ENCODE peak calls at places on chromosomes 12 and 14, in five cellular contexts. T is HepG2, D is breast epithelium, E is fibroblast of lung, P is astrocyte of the cerebellum. Y is an unnamed sample.

GRCh38 chr12:117030187-117030896 is 68.9 kb downstream of the TESC start:
- DNase-seq in T (no peak), D (no peak), E (no peak), P (no peak), Y (no peak)

GRCh38 chr12:13229504-13229903 is 33.0 kb downstream of the EMP1 start:
- DNase-seq in T (no peak), D (no peak), E (no peak), P (no peak), Y (no peak)

GRCh38 chr12:123097521-123098084 is 53.3 kb downstream of the PITPNM2 start:
- DNase-seq in T (no peak), D (no peak), E (peak; percentile 81), P (no peak), Y (no peak)

GRCh38 chr12:23083267-23083666 is 458.3 kb downstream of the ETNK1 start:
- DNase-seq in T (no peak), D (no peak), E (peak; percentile 91), P (peak; percentile 60), Y (peak; percentile 1)

GRCh38 chr12:92363295-92364146 is 217.9 kb upstream of the BTG1 start:
- DNase-seq in T (no peak), D (no peak), E (peak; percentile 15), P (no peak), Y (peak; percentile 17)

GRCh38 chr12:25253371-25254068 is 2.8 kb upstream of the KRAS start:
- DNase-seq in T (no peak), D (no peak), E (no peak), P (no peak), Y (no peak)

GRCh38 chr12:119005085-119005484 is 23.7 kb downstream of the SRRM4 start:
- DNase-seq in T (no peak), D (no peak), E (no peak), P (no peak), Y (no peak)

GRCh38 chr12:124539084-124540041 is 28.0 kb downstream of the NCOR2 start:
- DNase-seq in T (no peak), D (no peak), E (no peak), P (no peak), Y (no peak)

GRCh38 chr14:68283378-68284123 is 464.0 kb downstream of the RAD51B start:
- DNase-seq in T (no peak), D (no peak), E (no peak), P (no peak), Y (no peak)

GRCh38 chr14:68669644-68670343 is 123.1 kb downstream of the ZFP36L1 start:
- DNase-seq in T (no peak), D (no peak), E (no peak), P (no peak), Y (no peak)

GRCh38 chr12:23944067-23944466 is 5.4 kb downstream of the SOX5 start:
- DNase-seq in T (peak; percentile 25), D (no peak), E (no peak), P (no peak), Y (no peak)

GRCh38 chr12:109294286-109294796 is 14.7 kb downstream of the FOXN4 start:
- DNase-seq in T (no peak), D (no peak), E (no peak), P (no peak), Y (no peak)

GRCh38 chr12:121240484-121241202 is 30.7 kb downstream of the P2RX4 start:
- DNase-seq in T (no peak), D (peak; percentile 71), E (peak; percentile 32), P (no peak), Y (no peak)

GRCh38 chr14:60051690-60052324 is 39.9 kb upstream of the PCNX4 start:
- DNase-seq in T (no peak), D (no peak), E (peak; percentile 47), P (peak; percentile 23), Y (no peak)

GRCh38 chr14:80587096-80587724 is 354.3 kb downstream of the CEP128 start:
- DNase-seq in T (peak; percentile 30), D (no peak), E (peak; percentile 69), P (peak; percentile 31), Y (peak; percentile 9)

GRCh38 chr14:68233385-68233784 is 413.8 kb downstream of the RAD51B start:
- DNase-seq in T (no peak), D (no peak), E (no peak), P (no peak), Y (no peak)

GRCh38 chr14:39488600-39488999 is 56.4 kb upstream of the FBXO33 start:
- DNase-seq in T (no peak), D (no peak), E (peak; percentile 2), P (no peak), Y (no peak)

GRCh38 chr12:124698211-124698997 is 131.0 kb upstream of the NCOR2 start:
- DNase-seq in T (no peak), D (no peak), E (no peak), P (no peak), Y (no peak)

GRCh38 chr12:131507881-131508280 is 203.0 kb upstream of the SFSWAP start:
- DNase-seq in T (no peak), D (no peak), E (no peak), P (no peak), Y (no peak)

GRCh38 chr12:121778567-121779421 is 14.7 kb downstream of the RHOF start:
- DNase-seq in T (no peak), D (no peak), E (no peak), P (no peak), Y (no peak)

GRCh38 chr12:57129311-57130288 is 1.3 kb downstream of the LRP1 start:
- DNase-seq in T (no peak), D (no peak), E (peak; percentile 57), P (no peak), Y (no peak)

GRCh38 chr12:24378548-24379011 is 429.1 kb upstream of the SOX5 start:
- DNase-seq in T (no peak), D (no peak), E (peak; percentile 96), P (peak; percentile 34), Y (peak; percentile 35)

GRCh38 chr14:53304726-53305381 is 151.7 kb upstream of the DDHD1 start:
- DNase-seq in T (no peak), D (no peak), E (peak; percentile 48), P (no peak), Y (no peak)

GRCh38 chr14:106343636-106344035 is 817.3 kb downstream of the TMEM121 start:
- DNase-seq in T (no peak), D (no peak), E (no peak), P (no peak), Y (no peak)

GRCh38 chr14:100438678-100439592 is 115.8 kb downstream of the SLC25A47 start:
- DNase-seq in T (peak; percentile 23), D (peak; percentile 82), E (peak; percentile 47), P (no peak), Y (no peak)

GRCh38 chr12:128076188-128076587 is 190.8 kb upstream of the TMEM132C start:
- DNase-seq in T (no peak), D (no peak), E (no peak), P (peak; percentile 37), Y (no peak)

DNA sequence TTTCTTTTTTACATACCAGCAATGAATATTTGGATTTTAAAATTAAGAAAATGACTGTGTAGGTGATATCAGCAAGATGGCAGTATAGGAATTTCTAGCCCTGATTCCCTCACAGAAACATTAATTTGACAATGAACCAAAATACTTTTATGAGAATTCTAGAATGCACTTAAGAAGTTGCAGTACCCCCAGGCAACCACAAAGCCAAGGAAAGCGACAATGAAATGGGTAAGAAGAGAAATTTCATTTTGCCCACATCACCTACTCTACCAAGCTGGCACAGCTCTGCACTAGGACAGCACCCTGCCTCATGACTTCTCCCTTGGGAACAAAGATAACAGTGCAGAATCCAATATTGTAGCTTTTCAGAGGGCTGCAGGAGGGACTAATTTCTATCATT is 6.6 kb downstream of the OR9K2 start:
- DNase-seq in T (no peak), D (no peak), E (no peak), P (no peak), Y (no peak)
- TF ChIP-seq CTCF in T (no peak), D (no peak), E (no peak), P (peak; percentile 14), Y (no peak)

DNA sequence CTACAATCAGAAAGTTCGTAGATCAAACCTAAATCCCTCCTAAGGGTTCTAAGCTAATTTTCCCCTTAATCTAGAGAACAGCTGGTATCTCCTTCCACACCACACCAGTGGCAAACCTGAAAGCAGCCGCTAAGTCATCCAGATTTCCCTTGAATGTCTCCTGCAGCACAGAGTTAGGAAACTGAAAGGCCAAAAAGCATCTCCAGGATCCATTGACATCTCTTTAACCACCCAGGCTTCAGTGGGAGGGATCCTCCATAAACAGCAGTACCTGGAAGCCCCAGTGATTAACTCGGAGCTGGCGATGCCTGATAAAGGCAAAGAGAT is 47.6 kb downstream of the CRACR2A start:
- DNase-seq in T (no peak), D (no peak), E (no peak), P (no peak), Y (no peak)
- H3K4me3 ChIP-seq in T (no peak overlapping the region), D (no peak overlapping the region), E (no peak overlapping the region), P (no peak overlapping the region), Y (no peak overlapping the region)

DNA sequence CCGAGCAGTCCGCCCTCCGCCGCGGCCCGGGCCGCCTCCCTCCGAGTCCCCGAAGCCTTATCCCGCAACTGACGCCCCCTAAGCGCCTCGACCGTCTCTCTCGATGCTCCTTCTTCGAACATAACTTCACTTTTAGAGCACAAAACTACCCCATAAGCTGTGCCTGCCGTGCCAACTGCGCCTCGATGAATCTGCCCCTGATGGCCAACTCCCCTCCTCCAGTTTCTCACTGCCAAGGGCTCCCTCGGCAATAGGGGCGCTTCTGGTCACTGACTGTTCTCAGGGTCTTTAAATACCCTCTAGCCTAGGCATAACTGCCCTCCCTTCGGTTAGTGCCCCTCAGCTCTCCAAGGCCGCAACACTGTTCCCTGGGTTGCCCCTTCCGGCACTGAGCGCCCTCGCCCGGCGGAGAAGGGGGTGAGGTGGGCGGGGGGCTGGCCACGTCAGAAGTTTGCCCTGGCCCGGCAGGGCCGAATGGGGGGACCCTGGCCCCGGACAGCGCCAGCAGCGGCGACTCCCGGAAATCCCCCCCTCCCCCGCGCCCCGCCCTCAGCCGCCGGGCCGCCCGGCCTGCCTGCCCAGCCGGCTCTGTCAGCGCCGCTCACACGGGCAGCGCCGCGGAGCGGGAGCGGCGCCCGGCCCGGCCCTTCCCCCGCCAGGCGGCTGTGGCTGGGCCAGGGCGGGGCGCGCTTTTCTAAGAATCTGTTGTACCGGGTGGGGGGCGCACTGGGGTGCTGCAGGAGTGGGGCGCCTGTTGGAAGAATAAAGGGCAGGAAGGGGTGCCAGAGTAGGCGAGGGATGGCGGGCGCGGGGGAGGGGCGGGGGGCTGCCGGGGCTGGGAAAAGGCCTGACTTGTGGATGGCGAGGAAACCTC is 10.6 kb downstream of the RARG start:
- DNase-seq in T (peak; percentile 77), D (peak; percentile 62), E (peak; percentile 61), P (no peak), Y (no peak)
- TF ChIP-seq CTCF in T (peak; percentile 70), D (peak; percentile 17), E (peak; percentile 11), P (no peak), Y (no peak)

DNA sequence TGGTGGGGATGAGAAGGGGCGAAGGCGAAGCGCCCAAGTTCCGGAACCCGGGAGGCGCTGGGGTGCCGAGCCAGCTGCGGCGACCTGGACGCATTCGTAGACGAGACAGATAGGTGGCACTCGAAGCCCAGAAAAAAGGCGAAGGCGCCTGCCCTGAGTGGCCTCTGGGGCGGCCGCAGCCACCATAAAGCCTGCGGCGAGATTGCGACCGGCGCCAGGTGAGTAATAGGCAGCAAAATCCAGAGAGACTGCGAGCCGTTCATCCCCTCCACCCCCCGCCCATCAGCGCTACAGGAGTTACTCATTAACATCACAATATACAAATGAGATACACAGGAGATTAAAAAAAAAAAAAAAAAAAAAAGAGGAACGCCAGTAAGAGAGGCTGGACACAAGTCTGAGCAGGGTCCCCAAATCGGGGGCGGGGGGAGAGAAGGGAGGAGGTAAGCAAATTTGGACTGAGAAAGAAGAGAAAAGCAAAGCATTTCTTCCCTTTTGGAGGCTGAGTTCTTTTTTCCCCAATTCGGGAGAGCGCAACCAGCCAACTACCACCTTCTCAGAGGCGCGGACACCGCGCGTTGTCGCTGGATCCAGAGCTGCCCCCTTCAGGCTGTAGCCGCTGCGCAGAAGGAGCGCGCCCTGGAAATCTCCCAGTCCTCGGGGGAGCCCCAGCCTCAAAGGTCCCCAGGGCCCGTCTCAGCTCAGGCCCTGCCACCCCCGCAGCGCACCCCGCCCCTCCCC is 15.7 kb downstream of the TBX3 start:
- DNase-seq in T (peak; percentile 93), D (peak; percentile 84), E (peak; percentile 84), P (no peak), Y (no peak)
- H3K4me3 ChIP-seq in T (peak overlapping the region; percentile 64), D (peak overlapping the region; percentile 84), E (peak overlapping the region; percentile 54), P (peak overlapping the region; percentile 39), Y (peak overlapping the region; percentile 73)

Y was measured in HFF-Myc.